ENCODE peak calls at places on chromosomes 1 and 21, in six cellular contexts. K, O, R, F, S and A are unnamed samples.

GRCh38 chr1:155300553-155301329 is 497 bp downstream of the PKLR start:
- DNase-seq in F (no peak), O (no peak), S (no peak), K (no peak), R (no peak), A (no peak)

GRCh38 chr1:196875935-196876334 is 11.9 kb upstream of the CFHR4 start:
- DNase-seq in R (no peak), F (no peak), O (no peak), K (no peak), S (no peak), A (no peak)

GRCh38 chr1:82923957-82924356 is 1075.0 kb downstream of the TTLL7 start:
- DNase-seq in K (no peak), R (no peak), F (no peak), S (no peak), O (no peak), A (no peak)

GRCh38 chr1:176983786-176984185 is 180.7 kb downstream of the ASTN1 start:
- DNase-seq in F (no peak), S (peak; percentile 70), O (no peak), K (no peak), R (no peak), A (no peak)

GRCh38 chr1:51990478-51990965 is at the start of gene RAB3B:
- DNase-seq in R (peak; percentile 60), O (peak; percentile 68), F (no peak), S (peak; percentile 81), K (peak; percentile 70), A (peak; percentile 64)

GRCh38 chr1:84913025-84913892 is 20.3 kb upstream of the LPAR3 start:
- DNase-seq in F (no peak), S (no peak), K (no peak), R (no peak), O (no peak), A (no peak)

GRCh38 chr1:98325646-98326441 is 335.7 kb upstream of the SNX7 start:
- DNase-seq in R (no peak), O (no peak), K (no peak), S (no peak), F (peak; percentile 98), A (no peak)

GRCh38 chr1:156160744-156161181 is 7.4 kb downstream of the SEMA4A start:
- DNase-seq in S (peak; percentile 85), F (no peak), K (peak; percentile 57), R (peak; percentile 50), O (peak; percentile 69), A (no peak)

GRCh38 chr1:33272509-33272908 is 16.2 kb downstream of the ZNF362 start:
- DNase-seq in O (no peak), R (no peak), S (no peak), F (no peak), K (no peak), A (no peak)

GRCh38 chr1:230752407-230752806 is 5.2 kb downstream of the CAPN9 start:
- DNase-seq in F (no peak), R (no peak), O (peak; percentile 80), K (no peak), S (peak; percentile 67), A (no peak)

GRCh38 chr1:226519741-226520598 is 28.6 kb upstream of the STUM start:
- DNase-seq in K (no peak), S (no peak), R (no peak), F (no peak), O (no peak), A (no peak)

GRCh38 chr1:243713470-243714186 is 136.4 kb downstream of the AKT3 start:
- DNase-seq in O (no peak), F (no peak), S (peak; percentile 87), K (no peak), R (no peak), A (no peak)

GRCh38 chr1:228487336-228488106 is at the start of gene RNF187:
- DNase-seq in F (no peak), S (no peak), O (peak; percentile 93), R (no peak), K (peak; percentile 93), A (peak; percentile 88)

GRCh38 chr1:4059270-4059669 is 159.2 kb upstream of the C1orf174 start:
- DNase-seq in R (no peak), S (no peak), F (no peak), O (no peak), K (no peak), A (no peak)

GRCh38 chr1:186212574-186213224 is 162.4 kb downstream of the TPR start:
- DNase-seq in F (peak; percentile 66), S (peak; percentile 60), K (peak; percentile 21), R (peak; percentile 24), O (no peak), A (peak; percentile 6)

GRCh38 chr1:25804244-25804963 is 4.4 kb downstream of the SELENON start:
- DNase-seq in O (no peak), S (no peak), F (no peak), K (peak; percentile 79), R (no peak), A (peak; percentile 60)

GRCh38 chr1:198756470-198756869 is 117.6 kb downstream of the PTPRC start:
- DNase-seq in F (no peak), S (no peak), O (no peak), R (no peak), K (no peak), A (no peak)

GRCh38 chr1:197994907-197995407 is 77.8 kb downstream of the LHX9 start:
- DNase-seq in K (no peak), O (no peak), R (no peak), S (no peak), F (no peak), A (no peak)

GRCh38 chr1:29823536-29823935 is 587.2 kb downstream of the PTPRU start:
- DNase-seq in K (no peak), R (no peak), O (no peak), S (peak; percentile 2), F (no peak), A (no peak)

GRCh38 chr21:27646691-27647090 is 679.8 kb upstream of the ADAMTS5 start:
- DNase-seq in F (no peak), S (no peak), K (no peak), R (no peak), O (no peak), A (no peak)

GRCh38 chr1:80973101-80973500 is 827.6 kb upstream of the ADGRL2 start:
- DNase-seq in S (no peak), F (no peak), O (no peak), K (no peak), R (no peak), A (no peak)

GRCh38 chr1:17601643-17602382 is 62.3 kb downstream of the ARHGEF10L start:
- DNase-seq in K (no peak), S (no peak), O (no peak), R (no peak), F (no peak), A (no peak)